ENCODE peak calls at places on chromosomes 6 and 20, in nine cellular contexts. One of them, this sample, is unnamed.
A peak's percentile ranks its signal among the peaks of the same experiment; 100 is the strongest.

GRCh38 chr20:35730583-35731468 is 11.2 kb downstream of the RBM39 start:
- DNase-seq in A549: no peak
- DNase-seq in HCT116: no peak
- DNase-seq in SK-N-SH: no peak
- DNase-seq in GM23338: no peak
- DNase-seq in GM12878: no peak
- DNase-seq in K562: no peak
- DNase-seq in Panc1: no peak
- DNase-seq in HepG2: no peak
- DNase-seq in this sample: no peak

GRCh38 chr6:157106487-157106886 is 216.8 kb downstream of the TMEM242 start:
- DNase-seq in A549: peak; percentile 47
- DNase-seq in HCT116: peak; percentile 29
- DNase-seq in SK-N-SH: no peak
- DNase-seq in GM23338: no peak
- DNase-seq in GM12878: no peak
- DNase-seq in K562: no peak
- DNase-seq in Panc1: peak; percentile 17
- DNase-seq in HepG2: no peak
- DNase-seq in this sample: no peak

GRCh38 chr6:127136786-127137185 is 18.3 kb downstream of the RSPO3 start:
- DNase-seq in A549: no peak
- DNase-seq in HCT116: no peak
- DNase-seq in SK-N-SH: no peak
- DNase-seq in GM23338: no peak
- DNase-seq in GM12878: no peak
- DNase-seq in K562: no peak
- DNase-seq in Panc1: no peak
- DNase-seq in HepG2: no peak
- DNase-seq in this sample: no peak

GRCh38 chr6:38168126-38168525 is 348.6 kb downstream of the ZFAND3 start:
- DNase-seq in A549: no peak
- DNase-seq in HCT116: no peak
- DNase-seq in SK-N-SH: no peak
- DNase-seq in GM23338: no peak
- DNase-seq in GM12878: no peak
- DNase-seq in K562: no peak
- DNase-seq in Panc1: no peak
- DNase-seq in HepG2: no peak
- DNase-seq in this sample: no peak

GRCh38 chr20:52975024-52975732 is 3.0 kb downstream of the TSHZ2 start:
- DNase-seq in A549: no peak
- DNase-seq in HCT116: no peak
- DNase-seq in SK-N-SH: peak; percentile 37
- DNase-seq in GM23338: no peak
- DNase-seq in GM12878: peak; percentile 15
- DNase-seq in K562: no peak
- DNase-seq in Panc1: no peak
- DNase-seq in HepG2: no peak
- DNase-seq in this sample: no peak

GRCh38 chr6:26064619-26065257 is 22.5 kb upstream of the HFE start:
- DNase-seq in A549: no peak
- DNase-seq in HCT116: peak; percentile 54
- DNase-seq in SK-N-SH: peak; percentile 46
- DNase-seq in GM23338: peak; percentile 79
- DNase-seq in GM12878: no peak
- DNase-seq in K562: peak; percentile 60
- DNase-seq in Panc1: no peak
- DNase-seq in HepG2: peak; percentile 68
- DNase-seq in this sample: no peak

GRCh38 chr6:16669227-16669626 is 92.0 kb downstream of the ATXN1 start:
- DNase-seq in A549: no peak
- DNase-seq in HCT116: peak; percentile 38
- DNase-seq in SK-N-SH: no peak
- DNase-seq in GM23338: no peak
- DNase-seq in GM12878: no peak
- DNase-seq in K562: no peak
- DNase-seq in Panc1: no peak
- DNase-seq in HepG2: peak; percentile 33
- DNase-seq in this sample: no peak

GRCh38 chr20:48128436-48128835 is 343.2 kb upstream of the SULF2 start:
- DNase-seq in A549: no peak
- DNase-seq in HCT116: no peak
- DNase-seq in SK-N-SH: no peak
- DNase-seq in GM23338: no peak
- DNase-seq in GM12878: no peak
- DNase-seq in K562: no peak
- DNase-seq in Panc1: no peak
- DNase-seq in HepG2: no peak
- DNase-seq in this sample: no peak

GRCh38 chr6:73879466-73879865 is 183.5 kb downstream of the CD109 start:
- DNase-seq in A549: no peak
- DNase-seq in HCT116: no peak
- DNase-seq in SK-N-SH: no peak
- DNase-seq in GM23338: no peak
- DNase-seq in GM12878: no peak
- DNase-seq in K562: no peak
- DNase-seq in Panc1: no peak
- DNase-seq in HepG2: no peak
- DNase-seq in this sample: no peak

GRCh38 chr20:36092424-36093024 is 62.0 kb upstream of the EPB41L1 start:
- DNase-seq in A549: no peak
- DNase-seq in HCT116: no peak
- DNase-seq in SK-N-SH: peak; percentile 85
- DNase-seq in GM23338: peak; percentile 68
- DNase-seq in GM12878: no peak
- DNase-seq in K562: peak; percentile 77
- DNase-seq in Panc1: no peak
- DNase-seq in HepG2: no peak
- DNase-seq in this sample: no peak

GRCh38 chr20:48622421-48622820 is 205.4 kb downstream of the PREX1 start:
- DNase-seq in A549: no peak
- DNase-seq in HCT116: no peak
- DNase-seq in SK-N-SH: no peak
- DNase-seq in GM23338: no peak
- DNase-seq in GM12878: no peak
- DNase-seq in K562: no peak
- DNase-seq in Panc1: no peak
- DNase-seq in HepG2: no peak
- DNase-seq in this sample: no peak

DNA sequence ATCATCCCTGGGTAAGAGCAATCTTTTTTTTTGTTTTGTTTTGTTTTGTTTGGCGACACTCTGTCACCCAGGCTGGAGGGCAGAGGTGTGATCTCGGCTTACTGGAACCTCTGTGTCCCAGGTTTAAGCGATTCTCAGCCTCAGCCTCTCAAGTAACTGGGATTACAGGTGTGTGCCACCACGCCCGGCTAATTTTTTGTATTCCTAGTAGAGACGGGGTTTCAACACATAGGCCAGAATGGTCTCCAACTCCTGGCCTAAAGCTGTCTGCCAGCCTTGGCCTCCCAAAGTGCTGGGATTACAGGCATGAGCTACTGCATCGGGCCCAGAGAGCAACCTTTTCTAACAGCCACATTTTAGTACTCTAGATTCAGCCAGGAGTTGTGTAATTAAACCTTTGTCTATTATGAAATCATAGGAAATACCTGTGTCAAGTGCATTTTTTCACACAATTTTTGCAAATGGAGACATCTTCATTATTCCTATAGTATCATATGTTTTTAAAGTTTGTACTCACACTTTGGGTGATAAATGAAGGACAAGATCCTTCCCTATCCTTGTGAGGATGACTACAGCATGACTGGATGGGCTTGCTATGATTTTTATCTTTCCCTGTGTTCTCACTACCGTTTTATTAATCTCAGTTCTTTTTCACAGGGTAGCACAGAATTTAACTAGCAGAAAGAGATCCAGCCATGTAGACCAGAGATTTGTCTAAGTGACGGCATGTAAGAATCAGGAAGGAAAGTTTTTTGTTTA is 82.6 kb downstream of the OR2B2 start:
- DNase-seq in A549: no peak
- DNase-seq in HCT116: no peak
- DNase-seq in SK-N-SH: no peak
- DNase-seq in GM23338: no peak
- DNase-seq in GM12878: no peak
- DNase-seq in K562: no peak
- DNase-seq in Panc1: no peak
- DNase-seq in HepG2: peak; percentile 32
- DNase-seq in this sample: no peak
- H3K27ac ChIP-seq in A549: peak overlapping the region; percentile 88
- H3K27ac ChIP-seq in HCT116: peak overlapping the region; percentile 94
- H3K27ac ChIP-seq in SK-N-SH: peak overlapping the region; percentile 96
- H3K27ac ChIP-seq in GM23338: peak overlapping the region; percentile 99
- H3K27ac ChIP-seq in GM12878: peak overlapping the region; percentile 89
- H3K27ac ChIP-seq in K562: peak overlapping the region; percentile 95
- H3K27ac ChIP-seq in Panc1: peak overlapping the region; percentile 61
- H3K27ac ChIP-seq in HepG2: peak overlapping the region; percentile 83
- H3K27ac ChIP-seq in this sample: peak overlapping the region; percentile 89

GRCh38 chr6:154060076-154060475 is 21.0 kb downstream of the OPRM1 start:
- DNase-seq in A549: no peak
- DNase-seq in HCT116: no peak
- DNase-seq in SK-N-SH: no peak
- DNase-seq in GM23338: no peak
- DNase-seq in GM12878: no peak
- DNase-seq in K562: no peak
- DNase-seq in Panc1: no peak
- DNase-seq in HepG2: no peak
- DNase-seq in this sample: no peak
- TF ChIP-seq REST in A549: no peak
- TF ChIP-seq REST in HCT116: no peak
- TF ChIP-seq REST in SK-N-SH: no peak
- TF ChIP-seq REST in GM23338: no peak
- TF ChIP-seq REST in GM12878: no peak
- TF ChIP-seq REST in K562: no peak
- TF ChIP-seq REST in Panc1: no peak
- TF ChIP-seq REST in HepG2: no peak
- TF ChIP-seq REST in this sample: no peak

DNA sequence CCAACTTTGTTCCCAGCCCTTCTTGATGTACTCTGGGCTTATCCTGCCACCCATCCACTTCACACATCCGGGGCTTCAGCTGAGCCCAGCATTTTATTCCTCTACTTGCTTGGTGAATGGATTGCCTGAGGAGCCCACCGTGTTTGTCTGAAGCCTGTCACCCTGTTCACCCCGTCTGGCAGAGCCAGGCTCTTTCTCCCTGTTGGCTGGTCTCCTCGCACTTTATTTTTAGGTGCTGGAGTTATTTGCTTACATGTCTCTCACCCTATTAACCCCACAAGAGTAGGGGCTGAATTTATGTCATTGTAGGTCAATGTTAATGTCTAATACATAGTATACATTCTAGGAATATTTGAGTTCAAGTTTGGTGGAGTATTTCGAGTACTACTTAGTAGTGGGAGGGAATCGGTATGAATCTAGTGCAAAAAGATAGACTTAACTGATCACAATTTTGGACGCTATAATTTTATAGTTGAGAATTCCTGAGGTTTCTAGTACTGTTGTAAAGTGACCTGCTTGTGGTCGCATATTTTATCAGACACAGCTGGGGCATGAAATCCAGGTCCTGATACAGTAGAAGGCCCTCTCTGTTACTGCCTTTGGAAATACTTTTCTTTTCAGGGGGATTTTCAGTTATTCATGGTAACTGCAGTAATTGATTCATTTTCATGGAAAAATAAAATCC is 10.8 kb downstream of the JARID2 start:
- DNase-seq in A549: no peak
- DNase-seq in HCT116: no peak
- DNase-seq in SK-N-SH: no peak
- DNase-seq in GM23338: no peak
- DNase-seq in GM12878: no peak
- DNase-seq in K562: no peak
- DNase-seq in Panc1: no peak
- DNase-seq in HepG2: no peak
- DNase-seq in this sample: no peak
- H3K27ac ChIP-seq in A549: no peak overlapping the region
- H3K27ac ChIP-seq in HCT116: no peak overlapping the region
- H3K27ac ChIP-seq in SK-N-SH: no peak overlapping the region
- H3K27ac ChIP-seq in GM23338: no peak overlapping the region
- H3K27ac ChIP-seq in GM12878: peak overlapping the region; percentile 92
- H3K27ac ChIP-seq in K562: no peak overlapping the region
- H3K27ac ChIP-seq in Panc1: no peak overlapping the region
- H3K27ac ChIP-seq in HepG2: no peak overlapping the region
- H3K27ac ChIP-seq in this sample: no peak overlapping the region

GRCh38 chr6:124927806-124928205 is 34.4 kb upstream of the RNF217 start:
- DNase-seq in A549: no peak
- DNase-seq in HCT116: peak; percentile 59
- DNase-seq in SK-N-SH: no peak
- DNase-seq in GM23338: no peak
- DNase-seq in GM12878: no peak
- DNase-seq in K562: no peak
- DNase-seq in Panc1: no peak
- DNase-seq in HepG2: no peak
- DNase-seq in this sample: no peak
- TF ChIP-seq REST in A549: no peak
- TF ChIP-seq REST in HCT116: no peak
- TF ChIP-seq REST in SK-N-SH: no peak
- TF ChIP-seq REST in GM23338: no peak
- TF ChIP-seq REST in GM12878: no peak
- TF ChIP-seq REST in K562: no peak
- TF ChIP-seq REST in Panc1: no peak
- TF ChIP-seq REST in HepG2: no peak
- TF ChIP-seq REST in this sample: no peak

GRCh38 chr6:69421986-69422385 is 374.8 kb downstream of the LMBRD1 start:
- DNase-seq in A549: no peak
- DNase-seq in HCT116: no peak
- DNase-seq in SK-N-SH: no peak
- DNase-seq in GM23338: no peak
- DNase-seq in GM12878: no peak
- DNase-seq in K562: no peak
- DNase-seq in Panc1: no peak
- DNase-seq in HepG2: no peak
- DNase-seq in this sample: no peak

GRCh38 chr6:69421270-69421669 is 375.5 kb downstream of the LMBRD1 start:
- DNase-seq in A549: no peak
- DNase-seq in HCT116: no peak
- DNase-seq in SK-N-SH: no peak
- DNase-seq in GM23338: no peak
- DNase-seq in GM12878: no peak
- DNase-seq in K562: no peak
- DNase-seq in Panc1: no peak
- DNase-seq in HepG2: no peak
- DNase-seq in this sample: no peak

GRCh38 chr6:69422474-69422873 is 374.3 kb downstream of the LMBRD1 start:
- DNase-seq in A549: no peak
- DNase-seq in HCT116: no peak
- DNase-seq in SK-N-SH: peak; percentile 53
- DNase-seq in GM23338: peak; percentile 2
- DNase-seq in GM12878: no peak
- DNase-seq in K562: no peak
- DNase-seq in Panc1: no peak
- DNase-seq in HepG2: no peak
- DNase-seq in this sample: no peak

GRCh38 chr6:69424581-69424980 is 372.2 kb downstream of the LMBRD1 start:
- DNase-seq in A549: no peak
- DNase-seq in HCT116: no peak
- DNase-seq in SK-N-SH: no peak
- DNase-seq in GM23338: no peak
- DNase-seq in GM12878: no peak
- DNase-seq in K562: no peak
- DNase-seq in Panc1: no peak
- DNase-seq in HepG2: no peak
- DNase-seq in this sample: no peak

GRCh38 chr6:69423785-69424184 is 373.0 kb downstream of the LMBRD1 start:
- DNase-seq in A549: no peak
- DNase-seq in HCT116: no peak
- DNase-seq in SK-N-SH: no peak
- DNase-seq in GM23338: no peak
- DNase-seq in GM12878: no peak
- DNase-seq in K562: no peak
- DNase-seq in Panc1: no peak
- DNase-seq in HepG2: no peak
- DNase-seq in this sample: no peak
- H3K27ac ChIP-seq in A549: no peak overlapping the region
- H3K27ac ChIP-seq in HCT116: no peak overlapping the region
- H3K27ac ChIP-seq in SK-N-SH: no peak overlapping the region
- H3K27ac ChIP-seq in GM23338: no peak overlapping the region
- H3K27ac ChIP-seq in GM12878: no peak overlapping the region
- H3K27ac ChIP-seq in K562: no peak overlapping the region
- H3K27ac ChIP-seq in Panc1: no peak overlapping the region
- H3K27ac ChIP-seq in HepG2: no peak overlapping the region
- H3K27ac ChIP-seq in this sample: no peak overlapping the region